ENCODE peak calls at places on chromosome 1, in six cellular contexts. One of them, this sample, is unnamed.

GRCh38 chr1:231465051-231465450 is 43.0 kb upstream of the EGLN1 start:
- DNase-seq in PC-3: no peak
- DNase-seq in hepatocyte: no peak
- DNase-seq in GM23248: peak; percentile 4
- DNase-seq in neural progenitor cell: no peak
- DNase-seq in H1: no peak
- DNase-seq in this sample: no peak

GRCh38 chr1:154988053-154988954 is 5.1 kb upstream of the LENEP start:
- DNase-seq in PC-3: no peak
- DNase-seq in hepatocyte: no peak
- DNase-seq in GM23248: no peak
- DNase-seq in neural progenitor cell: no peak
- DNase-seq in H1: no peak
- DNase-seq in this sample: peak; percentile 38

GRCh38 chr1:62068978-62069377 is 125.7 kb upstream of the L1TD1 start:
- DNase-seq in PC-3: no peak
- DNase-seq in hepatocyte: no peak
- DNase-seq in GM23248: peak; percentile 42
- DNase-seq in neural progenitor cell: no peak
- DNase-seq in H1: no peak
- DNase-seq in this sample: no peak

GRCh38 chr1:116066868-116067563 is 44.2 kb upstream of the MAB21L3 start:
- DNase-seq in PC-3: no peak
- DNase-seq in hepatocyte: no peak
- DNase-seq in GM23248: peak; percentile 83
- DNase-seq in neural progenitor cell: no peak
- DNase-seq in H1: no peak
- DNase-seq in this sample: no peak

GRCh38 chr1:119380983-119381662 is 12.5 kb downstream of the HAO2 start:
- DNase-seq in PC-3: no peak
- DNase-seq in hepatocyte: no peak
- DNase-seq in GM23248: no peak
- DNase-seq in neural progenitor cell: no peak
- DNase-seq in H1: no peak
- DNase-seq in this sample: no peak

GRCh38 chr1:37763791-37764741 is 854 bp downstream of the EPHA10 start:
- DNase-seq in PC-3: no peak
- DNase-seq in hepatocyte: peak; percentile 78
- DNase-seq in GM23248: peak; percentile 65
- DNase-seq in neural progenitor cell: peak; percentile 95
- DNase-seq in H1: no peak
- DNase-seq in this sample: peak; percentile 95

GRCh38 chr1:99726818-99727217 is 39.6 kb downstream of the FRRS1 start:
- DNase-seq in PC-3: no peak
- DNase-seq in hepatocyte: no peak
- DNase-seq in GM23248: no peak
- DNase-seq in neural progenitor cell: no peak
- DNase-seq in H1: no peak
- DNase-seq in this sample: no peak

GRCh38 chr1:41404308-41404755 is 43.1 kb downstream of the FOXO6 start:
- DNase-seq in PC-3: peak; percentile 22
- DNase-seq in hepatocyte: peak; percentile 61
- DNase-seq in GM23248: peak; percentile 36
- DNase-seq in neural progenitor cell: peak; percentile 54
- DNase-seq in H1: no peak
- DNase-seq in this sample: no peak

GRCh38 chr1:160646711-160647328 is at the start of gene SLAMF1:
- DNase-seq in PC-3: no peak
- DNase-seq in hepatocyte: no peak
- DNase-seq in GM23248: no peak
- DNase-seq in neural progenitor cell: no peak
- DNase-seq in H1: no peak
- DNase-seq in this sample: no peak

GRCh38 chr1:21594935-21595897 is 73.9 kb downstream of the RAP1GAP start:
- DNase-seq in PC-3: peak; percentile 60
- DNase-seq in hepatocyte: peak; percentile 67
- DNase-seq in GM23248: peak; percentile 70
- DNase-seq in neural progenitor cell: peak; percentile 80
- DNase-seq in H1: no peak
- DNase-seq in this sample: peak; percentile 98

GRCh38 chr1:44672254-44672955 is 1.9 kb downstream of the TMEM53 start:
- DNase-seq in PC-3: peak; percentile 93
- DNase-seq in hepatocyte: no peak
- DNase-seq in GM23248: peak; percentile 19
- DNase-seq in neural progenitor cell: peak; percentile 49
- DNase-seq in H1: peak; percentile 34
- DNase-seq in this sample: no peak

GRCh38 chr1:24309762-24310485 is 9.2 kb upstream of the GRHL3 start:
- DNase-seq in PC-3: peak; percentile 68
- DNase-seq in hepatocyte: no peak
- DNase-seq in GM23248: peak; percentile 64
- DNase-seq in neural progenitor cell: no peak
- DNase-seq in H1: no peak
- DNase-seq in this sample: peak; percentile 59

GRCh38 chr1:20660363-20661234 is 570 bp downstream of the DDOST start:
- DNase-seq in PC-3: no peak
- DNase-seq in hepatocyte: no peak
- DNase-seq in GM23248: peak; percentile 57
- DNase-seq in neural progenitor cell: no peak
- DNase-seq in H1: no peak
- DNase-seq in this sample: peak; percentile 34

GRCh38 chr1:57857809-57858208 is 433.9 kb upstream of the DAB1 start:
- DNase-seq in PC-3: no peak
- DNase-seq in hepatocyte: no peak
- DNase-seq in GM23248: peak; percentile 51
- DNase-seq in neural progenitor cell: no peak
- DNase-seq in H1: no peak
- DNase-seq in this sample: no peak

GRCh38 chr1:230427981-230428380 is 1.8 kb upstream of the PGBD5 start:
- DNase-seq in PC-3: no peak
- DNase-seq in hepatocyte: no peak
- DNase-seq in GM23248: no peak
- DNase-seq in neural progenitor cell: peak; percentile 82
- DNase-seq in H1: peak; percentile 36
- DNase-seq in this sample: no peak

GRCh38 chr1:12177999-12178441 is 11.2 kb downstream of the TNFRSF1B start:
- DNase-seq in PC-3: peak; percentile 55
- DNase-seq in hepatocyte: peak; percentile 67
- DNase-seq in GM23248: peak; percentile 92
- DNase-seq in neural progenitor cell: no peak
- DNase-seq in H1: no peak
- DNase-seq in this sample: peak; percentile 92

GRCh38 chr1:212712451-212713303 is 13.0 kb upstream of the BATF3 start:
- DNase-seq in PC-3: peak; percentile 26
- DNase-seq in hepatocyte: no peak
- DNase-seq in GM23248: peak; percentile 89
- DNase-seq in neural progenitor cell: peak; percentile 54
- DNase-seq in H1: no peak
- DNase-seq in this sample: peak; percentile 82

GRCh38 chr1:168506204-168506819 is 37.5 kb downstream of the XCL2 start:
- DNase-seq in PC-3: peak; percentile 97
- DNase-seq in hepatocyte: no peak
- DNase-seq in GM23248: peak; percentile 90
- DNase-seq in neural progenitor cell: no peak
- DNase-seq in H1: no peak
- DNase-seq in this sample: peak; percentile 77

GRCh38 chr1:221961532-221962292 is 219.8 kb upstream of the DUSP10 start:
- DNase-seq in PC-3: peak; percentile 93
- DNase-seq in hepatocyte: peak; percentile 41
- DNase-seq in GM23248: peak; percentile 76
- DNase-seq in neural progenitor cell: no peak
- DNase-seq in H1: no peak
- DNase-seq in this sample: peak; percentile 60

GRCh38 chr1:240766831-240767230 is 154.9 kb upstream of the GREM2 start:
- DNase-seq in PC-3: peak; percentile 60
- DNase-seq in hepatocyte: no peak
- DNase-seq in GM23248: peak; percentile 56
- DNase-seq in neural progenitor cell: no peak
- DNase-seq in H1: no peak
- DNase-seq in this sample: peak; percentile 88

GRCh38 chr1:82317671-82318070 is 516.9 kb downstream of the ADGRL2 start:
- DNase-seq in PC-3: peak; percentile 36
- DNase-seq in hepatocyte: no peak
- DNase-seq in GM23248: no peak
- DNase-seq in neural progenitor cell: no peak
- DNase-seq in H1: no peak
- DNase-seq in this sample: no peak

GRCh38 chr1:160522622-160523345 is at the start of gene SLAMF6:
- DNase-seq in PC-3: no peak
- DNase-seq in hepatocyte: no peak
- DNase-seq in GM23248: no peak
- DNase-seq in neural progenitor cell: no peak
- DNase-seq in H1: no peak
- DNase-seq in this sample: no peak

GRCh38 chr1:236302941-236303340 is 21.2 kb upstream of the ERO1B start:
- DNase-seq in PC-3: no peak
- DNase-seq in hepatocyte: no peak
- DNase-seq in GM23248: no peak
- DNase-seq in neural progenitor cell: no peak
- DNase-seq in H1: no peak
- DNase-seq in this sample: peak; percentile 34

GRCh38 chr1:217425528-217425927 is 205.4 kb downstream of the GPATCH2 start:
- DNase-seq in PC-3: no peak
- DNase-seq in hepatocyte: no peak
- DNase-seq in GM23248: peak; percentile 71
- DNase-seq in neural progenitor cell: peak; percentile 23
- DNase-seq in H1: no peak
- DNase-seq in this sample: no peak

GRCh38 chr1:31793086-31793485 is 22.7 kb downstream of the SPOCD1 start:
- DNase-seq in PC-3: no peak
- DNase-seq in hepatocyte: no peak
- DNase-seq in GM23248: no peak
- DNase-seq in neural progenitor cell: no peak
- DNase-seq in H1: no peak
- DNase-seq in this sample: peak; percentile 61

GRCh38 chr1:239987103-239987745 is 104.5 kb upstream of the FMN2 start:
- DNase-seq in PC-3: peak; percentile 78
- DNase-seq in hepatocyte: peak; percentile 72
- DNase-seq in GM23248: peak; percentile 72
- DNase-seq in neural progenitor cell: peak; percentile 62
- DNase-seq in H1: no peak
- DNase-seq in this sample: no peak

GRCh38 chr1:232462200-232462599 is 167.7 kb downstream of the SIPA1L2 start:
- DNase-seq in PC-3: peak; percentile 53
- DNase-seq in hepatocyte: peak; percentile 23
- DNase-seq in GM23248: peak; percentile 9
- DNase-seq in neural progenitor cell: no peak
- DNase-seq in H1: no peak
- DNase-seq in this sample: no peak

GRCh38 chr1:117657031-117657430 is 51.2 kb downstream of the TENT5C start:
- DNase-seq in PC-3: peak; percentile 82
- DNase-seq in hepatocyte: peak; percentile 76
- DNase-seq in GM23248: peak; percentile 82
- DNase-seq in neural progenitor cell: no peak
- DNase-seq in H1: no peak
- DNase-seq in this sample: no peak

GRCh38 chr1:36187800-36188593 is 32.0 kb downstream of the MAP7D1 start:
- DNase-seq in PC-3: peak; percentile 91
- DNase-seq in hepatocyte: peak; percentile 92
- DNase-seq in GM23248: peak; percentile 96
- DNase-seq in neural progenitor cell: peak; percentile 92
- DNase-seq in H1: no peak
- DNase-seq in this sample: peak; percentile 97
- H2AFZ ChIP-seq in PC-3: peak overlapping the region; percentile 65
- H2AFZ ChIP-seq in hepatocyte: peak overlapping the region; percentile 46
- H2AFZ ChIP-seq in GM23248: peak overlapping the region; percentile 86
- H2AFZ ChIP-seq in neural progenitor cell: peak overlapping the region; percentile 52
- H2AFZ ChIP-seq in H1: peak overlapping the region; percentile 67
- H2AFZ ChIP-seq in this sample: peak overlapping the region; percentile 58

GRCh38 chr1:36149237-36149972 is at the start of gene TRAPPC3:
- DNase-seq in PC-3: peak; percentile 99
- DNase-seq in hepatocyte: peak; percentile 100
- DNase-seq in GM23248: peak; percentile 100
- DNase-seq in neural progenitor cell: peak; percentile 100
- DNase-seq in H1: peak; percentile 100
- DNase-seq in this sample: peak; percentile 99
- H3K4me1 ChIP-seq in PC-3: peaks cover 27% of the 10 kb centered on the region
- H3K4me1 ChIP-seq in hepatocyte: peaks cover 16% of the 10 kb centered on the region
- H3K4me1 ChIP-seq in GM23248: peaks cover 35% of the 10 kb centered on the region
- H3K4me1 ChIP-seq in neural progenitor cell: peaks cover 24% of the 10 kb centered on the region
- H3K4me1 ChIP-seq in H1: peaks cover 8% of the 10 kb centered on the region
- H3K4me1 ChIP-seq in this sample: peaks cover 40% of the 10 kb centered on the region

GRCh38 chr1:25971044-25971881 is 26.6 kb downstream of the PAFAH2 start:
- DNase-seq in PC-3: no peak
- DNase-seq in hepatocyte: peak; percentile 15
- DNase-seq in GM23248: no peak
- DNase-seq in neural progenitor cell: no peak
- DNase-seq in H1: no peak
- DNase-seq in this sample: no peak
- H3K27ac ChIP-seq in PC-3: no peak overlapping the region
- H3K27ac ChIP-seq in hepatocyte: no peak overlapping the region
- H3K27ac ChIP-seq in GM23248: no peak overlapping the region
- H3K27ac ChIP-seq in neural progenitor cell: no peak overlapping the region
- H3K27ac ChIP-seq in H1: no peak overlapping the region
- H3K27ac ChIP-seq in this sample: no peak overlapping the region

DNA sequence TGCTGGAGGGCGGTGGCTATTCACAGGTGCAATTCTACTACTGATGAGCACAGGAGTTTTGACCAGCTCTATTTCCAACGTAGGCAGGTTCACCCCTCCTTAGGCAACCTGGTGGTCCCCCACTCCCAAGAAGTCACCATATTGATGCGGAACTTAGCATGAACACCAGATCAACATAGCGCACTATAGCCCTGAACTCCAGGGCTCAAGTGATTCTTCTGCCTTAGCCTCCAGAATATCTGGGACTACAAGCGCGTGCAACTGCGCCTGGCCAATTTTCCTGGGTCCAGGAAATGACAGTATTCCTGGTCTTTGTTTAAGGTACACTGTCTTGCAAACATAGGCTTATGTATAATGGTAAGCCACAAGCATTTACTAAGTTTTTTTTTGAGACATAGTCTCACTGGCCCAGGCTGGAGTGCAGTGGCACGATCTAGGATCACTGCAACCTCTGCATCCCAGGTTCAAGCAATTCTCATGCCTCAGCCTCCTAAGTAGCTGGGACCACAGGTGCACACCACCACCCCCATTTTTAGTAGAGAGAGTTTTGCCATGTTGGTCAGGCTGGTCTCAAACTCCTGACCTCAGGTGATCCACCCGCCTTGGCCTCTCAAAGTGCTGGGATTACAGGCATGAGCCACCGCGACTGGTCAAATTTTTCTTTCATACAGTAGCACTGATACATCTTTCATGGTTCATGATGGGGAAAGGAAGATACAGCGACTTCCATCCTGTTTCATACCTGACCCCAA is 12.6 kb downstream of the MCL1 start:
- DNase-seq in PC-3: no peak
- DNase-seq in hepatocyte: no peak
- DNase-seq in GM23248: no peak
- DNase-seq in neural progenitor cell: no peak
- DNase-seq in H1: no peak
- DNase-seq in this sample: no peak
- H2AFZ ChIP-seq in PC-3: no peak overlapping the region
- H2AFZ ChIP-seq in hepatocyte: no peak overlapping the region
- H2AFZ ChIP-seq in GM23248: no peak overlapping the region
- H2AFZ ChIP-seq in neural progenitor cell: no peak overlapping the region
- H2AFZ ChIP-seq in H1: no peak overlapping the region
- H2AFZ ChIP-seq in this sample: no peak overlapping the region